ENCODE peak calls at places on chromosome 13, in nine cellular contexts. F, R, H, Z, Q, G, D, B and A are unnamed samples.

GRCh38 chr13:48316826-48317510 is 13.4 kb downstream of the RB1 start:
- DNase-seq in Q (no peak), R (no peak), Z (no peak), G (no peak), H (no peak), B (no peak), D (no peak), F (no peak), A (no peak)

GRCh38 chr13:101474419-101474957 is 22.0 kb downstream of the ITGBL1 start:
- DNase-seq in Z (no peak), B (peak), F (no peak), R (no peak), Q (peak), G (peak), H (no peak), D (peak), A (peak)

GRCh38 chr13:99992912-99993311 is 11.3 kb downstream of the ZIC2 start:
- DNase-seq in B (peak), H (no peak), D (no peak), F (no peak), Q (no peak), G (no peak), R (no peak), Z (no peak), A (no peak)

GRCh38 chr13:50393641-50394040 is 378.4 kb downstream of the KCNRG start:
- DNase-seq in H (no peak), Z (no peak), Q (peak), R (no peak), F (no peak), B (peak), G (peak), D (no peak), A (peak)

GRCh38 chr13:21079761-21080730 is 18.7 kb upstream of the LATS2 start:
- DNase-seq in D (peak), B (peak), F (no peak), G (no peak), H (no peak), Z (no peak), R (no peak), Q (no peak), A (no peak)

GRCh38 chr13:28049215-28049614 is 51.2 kb downstream of the FLT3 start:
- DNase-seq in D (no peak), F (no peak), B (no peak), G (no peak), H (no peak), R (no peak), Q (no peak), Z (no peak), A (no peak)

GRCh38 chr13:71067164-71067815 is 799.7 kb downstream of the DACH1 start:
- DNase-seq in F (no peak), D (no peak), Z (no peak), Q (peak), B (no peak), R (no peak), G (no peak), H (no peak), A (peak)

GRCh38 chr13:40109324-40109958 is 454.0 kb downstream of the COG6 start:
- DNase-seq in Z (no peak), R (no peak), B (peak), G (no peak), D (peak), F (peak), H (no peak), Q (no peak), A (no peak)

GRCh38 chr13:113883314-113883811 is 19.5 kb upstream of the GAS6 start:
- DNase-seq in F (no peak), H (no peak), Q (no peak), B (no peak), G (no peak), D (no peak), R (no peak), Z (no peak), A (no peak)

GRCh38 chr13:50993371-50993770 is 83.8 kb downstream of the RNASEH2B start:
- DNase-seq in D (no peak), Q (no peak), Z (no peak), G (no peak), R (no peak), F (no peak), B (no peak), H (no peak), A (peak)

GRCh38 chr13:31913459-31913858 is 118.1 kb upstream of the FRY start:
- DNase-seq in H (no peak), R (no peak), G (no peak), D (no peak), F (no peak), B (no peak), Z (no peak), Q (no peak), A (no peak)

GRCh38 chr13:64819081-64819480 is 2411.1 kb downstream of the PCDH9 start:
- DNase-seq in R (no peak), B (no peak), Q (no peak), D (no peak), F (no peak), G (no peak), Z (no peak), H (no peak), A (no peak)

GRCh38 chr13:40187836-40188591 is 478.4 kb downstream of the FOXO1 start:
- DNase-seq in G (no peak), R (no peak), H (no peak), B (peak), Z (no peak), D (no peak), Q (no peak), F (no peak), A (no peak)

GRCh38 chr13:36261976-36262375 is 35.6 kb downstream of the CCDC169 start:
- DNase-seq in H (no peak), Z (no peak), G (no peak), D (peak), Q (no peak), F (no peak), R (no peak), B (no peak), A (no peak)

GRCh38 chr13:109779074-109779473 is 7.3 kb downstream of the IRS2 start:
- DNase-seq in B (peak), R (peak), G (no peak), F (no peak), H (no peak), D (no peak), Z (no peak), Q (no peak), A (no peak)

GRCh38 chr13:41587490-41587889 is 130.1 kb downstream of the RGCC start:
- DNase-seq in G (no peak), Z (no peak), Q (no peak), D (no peak), R (no peak), H (no peak), F (no peak), B (no peak), A (no peak)

GRCh38 chr13:39612023-39612637 is 9.1 kb upstream of the LHFPL6 start:
- DNase-seq in H (peak), Q (peak), B (peak), G (peak), D (peak), F (peak), Z (peak), R (peak), A (peak)

GRCh38 chr13:110387451-110388140 is 80.5 kb downstream of the COL4A2 start:
- DNase-seq in G (no peak), Q (no peak), B (no peak), F (no peak), R (peak), D (peak), Z (no peak), H (no peak), A (no peak)

GRCh38 chr13:26017932-26018690 is 33.7 kb downstream of the SHISA2 start:
- DNase-seq in D (no peak), B (peak), F (no peak), H (no peak), Q (no peak), G (no peak), Z (no peak), R (no peak), A (peak)

GRCh38 chr13:106649495-106649894 is 81.6 kb upstream of the ARGLU1 start:
- DNase-seq in F (peak), R (no peak), Z (no peak), H (no peak), D (no peak), B (peak), Q (no peak), G (no peak), A (no peak)

GRCh38 chr13:30618186-30618937 is 642 bp downstream of the USPL1 start:
- DNase-seq in Q (peak), F (no peak), Z (no peak), D (peak), G (no peak), H (no peak), R (no peak), B (peak), A (peak)

DNA sequence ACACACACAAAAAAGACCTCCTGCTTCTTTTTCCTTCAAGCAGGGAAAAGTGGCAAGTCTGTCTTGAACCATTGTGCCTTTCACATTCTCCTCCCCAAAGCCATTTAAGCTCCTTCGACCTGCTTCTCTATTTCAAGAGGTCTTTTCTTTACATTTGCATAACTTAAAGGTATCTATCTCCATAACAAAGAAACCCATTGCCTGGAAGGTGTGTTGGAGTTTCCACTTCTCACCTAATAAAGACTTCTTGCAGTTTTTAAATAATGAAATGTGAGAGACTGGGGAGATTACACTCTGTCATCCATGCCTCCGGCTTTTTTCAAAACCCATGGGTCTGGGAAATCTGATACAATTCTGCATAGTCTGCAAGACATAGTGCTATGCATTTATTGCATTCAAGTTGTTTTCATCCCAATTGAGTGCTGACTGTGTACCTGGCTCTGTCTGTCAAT is 41.8 kb upstream of the NBEA start:
- DNase-seq in R (no peak), Q (no peak), Z (no peak), H (no peak), F (no peak), D (no peak), G (no peak), B (no peak), A (no peak)
- TF ChIP-seq CTCF in R (no peak), Q (no peak), Z (no peak), H (no peak), F (no peak), D (no peak), G (no peak), B (no peak), A (no peak)

GRCh38 chr13:47126432-47126831 is 229.6 kb upstream of the HTR2A start:
- DNase-seq in Z (no peak), B (no peak), D (no peak), R (no peak), F (no peak), H (no peak), G (no peak), Q (no peak), A (no peak)
- TF ChIP-seq CTCF in Z (no peak), B (no peak), D (no peak), R (no peak), F (no peak), H (no peak), G (no peak), Q (peak), A (peak)

DNA sequence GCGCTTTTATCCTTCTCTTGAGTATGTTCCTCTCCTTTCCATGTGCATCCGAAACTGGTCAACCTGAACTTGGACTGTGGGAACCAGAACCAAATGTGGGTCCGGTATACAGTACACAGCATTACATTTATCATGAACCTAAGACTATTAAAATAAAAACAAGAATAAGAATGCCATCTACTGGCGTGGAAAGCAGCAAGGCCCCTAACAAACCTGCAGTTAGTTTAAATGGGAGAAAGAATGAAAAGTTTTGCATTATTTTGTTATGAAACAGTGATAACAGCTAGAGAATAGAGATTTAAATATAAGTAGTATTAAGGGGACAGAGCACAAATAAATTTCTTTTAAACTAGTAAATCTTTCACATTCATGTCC is 159.5 kb downstream of the RBM26 start:
- DNase-seq in Q (no peak), Z (no peak), D (no peak), F (no peak), R (no peak), G (no peak), B (no peak), H (no peak), A (no peak)
- TF ChIP-seq CTCF in Q (peak), Z (no peak), D (no peak), F (peak), R (no peak), G (no peak), B (no peak), H (no peak), A (no peak)

GRCh38 chr13:94312511-94313191 is 166.8 kb downstream of the DCT start:
- DNase-seq in B (peak), R (peak), G (no peak), Q (no peak), H (no peak), Z (no peak), D (no peak), F (no peak), A (no peak)
- TF ChIP-seq CTCF in B (no peak), R (no peak), G (no peak), Q (no peak), H (no peak), Z (no peak), D (no peak), F (no peak), A (no peak)

DNA sequence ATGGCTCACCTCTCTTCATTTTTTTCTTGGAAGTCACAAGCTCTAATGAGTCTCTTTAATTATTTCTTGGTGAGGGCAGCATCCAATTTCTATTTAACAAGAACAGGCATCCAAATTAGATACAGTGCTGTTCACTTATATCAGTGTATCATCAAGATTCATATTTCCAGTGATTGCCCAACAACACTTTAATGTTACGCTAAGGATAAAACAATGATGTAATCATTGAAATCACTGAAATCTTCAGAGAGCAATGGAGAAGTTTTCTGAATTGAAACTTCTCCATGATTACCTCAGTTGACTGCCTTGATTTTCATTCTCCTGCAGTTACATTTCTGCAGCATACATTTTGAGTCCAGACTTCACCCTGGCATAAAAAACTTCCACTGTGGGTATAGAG is 17.1 kb upstream of the LRCH1 start:
- DNase-seq in Q (no peak), H (no peak), G (no peak), R (no peak), B (no peak), F (no peak), Z (no peak), D (no peak), A (no peak)
- TF ChIP-seq CTCF in Q (no peak), H (no peak), G (no peak), R (no peak), B (no peak), F (no peak), Z (no peak), D (no peak), A (no peak)

DNA sequence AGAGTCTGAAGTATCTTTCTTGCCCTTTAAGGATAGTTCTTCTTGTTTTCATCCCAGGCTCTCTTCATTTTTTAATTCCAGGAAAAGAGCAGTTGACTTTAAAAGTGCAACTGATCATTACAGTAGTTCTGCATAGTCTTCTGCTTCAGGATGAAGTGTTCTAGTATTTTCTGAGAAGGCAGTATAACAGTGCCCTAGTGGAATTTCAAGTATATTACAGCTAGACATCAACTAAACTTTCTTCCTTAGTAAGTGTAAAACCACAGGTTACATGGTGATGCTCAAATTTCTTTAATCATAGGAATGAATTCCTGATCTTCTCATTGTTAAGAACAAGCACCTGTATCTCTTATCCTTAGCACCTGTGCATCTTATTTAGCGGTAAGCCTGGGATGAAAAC is 10.9 kb downstream of the NUFIP1 start:
- DNase-seq in B (no peak), D (no peak), Q (no peak), G (no peak), H (no peak), F (no peak), Z (no peak), R (no peak), A (no peak)
- TF ChIP-seq CTCF in B (no peak), D (no peak), Q (peak), G (peak), H (no peak), F (peak), Z (no peak), R (no peak), A (no peak)

DNA sequence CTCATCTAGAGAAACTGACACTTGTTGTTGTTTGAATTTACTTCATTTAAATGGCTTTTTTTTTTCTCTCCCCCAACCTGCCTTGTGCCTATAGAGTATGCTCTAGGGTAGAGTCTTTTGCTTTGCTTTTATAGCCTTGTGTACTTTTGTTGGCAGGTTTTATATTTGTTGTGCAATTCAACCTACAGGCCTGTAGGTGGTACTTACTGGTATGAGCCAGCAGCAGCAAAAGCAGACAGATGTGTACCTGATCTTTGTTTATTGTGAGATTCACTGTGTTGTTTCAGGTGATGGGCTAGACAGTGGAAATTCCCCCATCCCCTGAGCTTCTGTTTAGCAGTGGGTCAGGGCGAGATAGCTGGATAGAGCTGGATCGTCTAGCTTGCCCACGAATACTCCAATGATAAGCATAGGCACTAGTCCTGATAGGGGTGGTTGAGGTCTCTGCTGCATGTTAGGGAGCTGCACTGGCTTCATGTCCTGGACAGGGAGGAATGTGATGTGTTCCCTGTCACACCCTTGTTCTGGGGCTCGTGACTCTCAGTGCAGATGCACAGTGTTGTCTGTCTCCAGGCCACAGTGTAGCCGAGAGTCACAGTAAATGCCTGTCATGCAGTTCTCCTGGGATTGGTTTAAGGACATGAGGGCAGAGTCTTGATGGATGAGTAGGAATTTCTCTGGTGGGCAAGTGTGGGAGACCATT is 21.3 kb downstream of the DNAJC3 start:
- DNase-seq in R (no peak), Z (no peak), B (no peak), H (no peak), D (no peak), F (no peak), G (no peak), Q (no peak), A (no peak)
- TF ChIP-seq CTCF in R (no peak), Z (no peak), B (no peak), H (no peak), D (no peak), F (peak), G (peak), Q (peak), A (peak)

GRCh38 chr13:44052843-44053607 is 173.3 kb downstream of the LACC1 start:
- DNase-seq in G (no peak), R (peak), B (peak), Q (peak), H (peak), F (no peak), Z (no peak), D (peak), A (no peak)
- TF ChIP-seq CTCF in G (no peak), R (no peak), B (no peak), Q (no peak), H (no peak), F (no peak), Z (no peak), D (no peak), A (no peak)

DNA sequence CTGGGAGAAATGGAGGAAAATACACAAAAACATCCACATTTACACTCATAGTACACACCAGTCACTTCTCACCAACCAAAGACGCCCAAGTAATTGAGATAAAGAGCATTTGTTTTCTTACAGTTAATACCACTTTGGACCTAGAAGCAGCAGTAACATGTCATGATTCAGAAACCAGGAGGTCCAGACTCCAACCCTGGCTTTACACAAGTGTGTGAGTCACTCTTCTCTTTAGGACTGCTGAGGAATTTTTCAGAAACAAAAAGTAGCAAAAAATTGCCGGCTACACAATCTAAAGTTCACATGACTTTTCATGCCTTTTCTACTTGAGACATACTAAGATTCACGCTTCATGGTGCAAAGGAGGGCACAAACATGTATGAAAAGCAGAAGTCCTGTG is 42.1 kb downstream of the TUBGCP3 start:
- DNase-seq in G (no peak), H (no peak), R (no peak), B (peak), Q (no peak), F (peak), Z (no peak), D (no peak), A (no peak)
- TF ChIP-seq CTCF in G (no peak), H (no peak), R (no peak), B (no peak), Q (no peak), F (no peak), Z (no peak), D (no peak), A (no peak)